ENCODE peak calls at places on chromosomes 2 and 18, in ten cellular contexts. One of them, this sample, is unnamed.

GRCh38 chr18:12242658-12243260 is 11.4 kb upstream of the CIDEA start:
- DNase-seq in astrocyte of the spinal cord: no peak
- DNase-seq in stomach: no peak
- DNase-seq in AG09309: no peak
- DNase-seq in BE2C: no peak
- DNase-seq in HepG2: no peak
- DNase-seq in pancreas: no peak
- DNase-seq in fibroblast of pulmonary artery: no peak
- DNase-seq in fibroblast of mammary gland: no peak
- DNase-seq in WERI-Rb-1: no peak
- DNase-seq in this sample: no peak

GRCh38 chr2:76491503-76491902 is 780.8 kb upstream of the GCFC2 start:
- DNase-seq in astrocyte of the spinal cord: no peak
- DNase-seq in stomach: no peak
- DNase-seq in AG09309: no peak
- DNase-seq in BE2C: no peak
- DNase-seq in HepG2: no peak
- DNase-seq in pancreas: no peak
- DNase-seq in fibroblast of pulmonary artery: no peak
- DNase-seq in fibroblast of mammary gland: no peak
- DNase-seq in WERI-Rb-1: no peak
- DNase-seq in this sample: no peak

GRCh38 chr2:181594322-181594721 is 62.6 kb downstream of the CERKL start:
- DNase-seq in astrocyte of the spinal cord: no peak
- DNase-seq in stomach: no peak
- DNase-seq in AG09309: no peak
- DNase-seq in BE2C: no peak
- DNase-seq in HepG2: no peak
- DNase-seq in pancreas: no peak
- DNase-seq in fibroblast of pulmonary artery: no peak
- DNase-seq in fibroblast of mammary gland: no peak
- DNase-seq in WERI-Rb-1: no peak
- DNase-seq in this sample: no peak

GRCh38 chr2:61660511-61661388 is 122.6 kb upstream of the XPO1 start:
- DNase-seq in astrocyte of the spinal cord: peak
- DNase-seq in stomach: peak
- DNase-seq in AG09309: no peak
- DNase-seq in BE2C: no peak
- DNase-seq in HepG2: peak
- DNase-seq in pancreas: no peak
- DNase-seq in fibroblast of pulmonary artery: peak
- DNase-seq in fibroblast of mammary gland: no peak
- DNase-seq in WERI-Rb-1: no peak
- DNase-seq in this sample: no peak

GRCh38 chr18:27793013-27793412 is 383.9 kb downstream of the CDH2 start:
- DNase-seq in astrocyte of the spinal cord: no peak
- DNase-seq in stomach: no peak
- DNase-seq in AG09309: no peak
- DNase-seq in BE2C: no peak
- DNase-seq in HepG2: no peak
- DNase-seq in pancreas: no peak
- DNase-seq in fibroblast of pulmonary artery: no peak
- DNase-seq in fibroblast of mammary gland: no peak
- DNase-seq in WERI-Rb-1: no peak
- DNase-seq in this sample: no peak

GRCh38 chr18:25349926-25350560 is 1.9 kb downstream of the ZNF521 start:
- DNase-seq in astrocyte of the spinal cord: peak
- DNase-seq in stomach: no peak
- DNase-seq in AG09309: no peak
- DNase-seq in BE2C: no peak
- DNase-seq in HepG2: no peak
- DNase-seq in pancreas: peak
- DNase-seq in fibroblast of pulmonary artery: no peak
- DNase-seq in fibroblast of mammary gland: no peak
- DNase-seq in WERI-Rb-1: no peak
- DNase-seq in this sample: no peak

GRCh38 chr2:212548459-212548815 is 9.8 kb upstream of the ERBB4 start:
- DNase-seq in astrocyte of the spinal cord: peak
- DNase-seq in stomach: no peak
- DNase-seq in AG09309: no peak
- DNase-seq in BE2C: peak
- DNase-seq in HepG2: peak
- DNase-seq in pancreas: no peak
- DNase-seq in fibroblast of pulmonary artery: peak
- DNase-seq in fibroblast of mammary gland: peak
- DNase-seq in WERI-Rb-1: no peak
- DNase-seq in this sample: peak

GRCh38 chr2:94622113-94622618 is 249.1 kb upstream of the TEKT4 start:
- DNase-seq in astrocyte of the spinal cord: no peak
- DNase-seq in stomach: no peak
- DNase-seq in AG09309: no peak
- DNase-seq in BE2C: peak
- DNase-seq in HepG2: no peak
- DNase-seq in pancreas: no peak
- DNase-seq in fibroblast of pulmonary artery: no peak
- DNase-seq in fibroblast of mammary gland: no peak
- DNase-seq in WERI-Rb-1: no peak
- DNase-seq in this sample: no peak

GRCh38 chr2:66822186-66822585 is 387.3 kb downstream of the MEIS1 start:
- DNase-seq in astrocyte of the spinal cord: no peak
- DNase-seq in stomach: no peak
- DNase-seq in AG09309: no peak
- DNase-seq in BE2C: no peak
- DNase-seq in HepG2: no peak
- DNase-seq in pancreas: no peak
- DNase-seq in fibroblast of pulmonary artery: no peak
- DNase-seq in fibroblast of mammary gland: no peak
- DNase-seq in WERI-Rb-1: no peak
- DNase-seq in this sample: no peak

GRCh38 chr2:114857196-114857595 is 414.8 kb downstream of the DPP10 start:
- DNase-seq in astrocyte of the spinal cord: no peak
- DNase-seq in stomach: no peak
- DNase-seq in AG09309: no peak
- DNase-seq in BE2C: no peak
- DNase-seq in HepG2: no peak
- DNase-seq in pancreas: no peak
- DNase-seq in fibroblast of pulmonary artery: no peak
- DNase-seq in fibroblast of mammary gland: no peak
- DNase-seq in WERI-Rb-1: peak
- DNase-seq in this sample: no peak

GRCh38 chr2:12870692-12871091 is 154.0 kb downstream of the TRIB2 start:
- DNase-seq in astrocyte of the spinal cord: no peak
- DNase-seq in stomach: no peak
- DNase-seq in AG09309: no peak
- DNase-seq in BE2C: no peak
- DNase-seq in HepG2: no peak
- DNase-seq in pancreas: no peak
- DNase-seq in fibroblast of pulmonary artery: peak
- DNase-seq in fibroblast of mammary gland: peak
- DNase-seq in WERI-Rb-1: no peak
- DNase-seq in this sample: no peak
- TF ChIP-seq CTCF in astrocyte of the spinal cord: no peak
- TF ChIP-seq CTCF in stomach: no peak
- TF ChIP-seq CTCF in AG09309: no peak
- TF ChIP-seq CTCF in BE2C: no peak
- TF ChIP-seq CTCF in HepG2: no peak
- TF ChIP-seq CTCF in pancreas: no peak
- TF ChIP-seq CTCF in fibroblast of pulmonary artery: no peak
- TF ChIP-seq CTCF in fibroblast of mammary gland: no peak
- TF ChIP-seq CTCF in WERI-Rb-1: no peak
- TF ChIP-seq CTCF in this sample: no peak

GRCh38 chr18:69414184-69414583 is 13.5 kb downstream of the DOK6 start:
- DNase-seq in astrocyte of the spinal cord: no peak
- DNase-seq in stomach: no peak
- DNase-seq in AG09309: no peak
- DNase-seq in BE2C: no peak
- DNase-seq in HepG2: no peak
- DNase-seq in pancreas: no peak
- DNase-seq in fibroblast of pulmonary artery: no peak
- DNase-seq in fibroblast of mammary gland: no peak
- DNase-seq in WERI-Rb-1: no peak
- DNase-seq in this sample: no peak
- H3K4me3 ChIP-seq in astrocyte of the spinal cord: no peak
- H3K4me3 ChIP-seq in stomach: no peak
- H3K4me3 ChIP-seq in AG09309: no peak
- H3K4me3 ChIP-seq in BE2C: no peak
- H3K4me3 ChIP-seq in HepG2: no peak
- H3K4me3 ChIP-seq in pancreas: no peak
- H3K4me3 ChIP-seq in fibroblast of pulmonary artery: no peak
- H3K4me3 ChIP-seq in fibroblast of mammary gland: no peak
- H3K4me3 ChIP-seq in WERI-Rb-1: no peak
- H3K4me3 ChIP-seq in this sample: no peak

GRCh38 chr2:53437371-53437770 is 330.2 kb upstream of the CHAC2 start:
- DNase-seq in astrocyte of the spinal cord: peak
- DNase-seq in stomach: no peak
- DNase-seq in AG09309: no peak
- DNase-seq in BE2C: no peak
- DNase-seq in HepG2: no peak
- DNase-seq in pancreas: no peak
- DNase-seq in fibroblast of pulmonary artery: no peak
- DNase-seq in fibroblast of mammary gland: peak
- DNase-seq in WERI-Rb-1: peak
- DNase-seq in this sample: no peak

GRCh38 chr2:53438056-53438455 is 329.5 kb upstream of the CHAC2 start:
- DNase-seq in astrocyte of the spinal cord: no peak
- DNase-seq in stomach: no peak
- DNase-seq in AG09309: no peak
- DNase-seq in BE2C: no peak
- DNase-seq in HepG2: no peak
- DNase-seq in pancreas: no peak
- DNase-seq in fibroblast of pulmonary artery: no peak
- DNase-seq in fibroblast of mammary gland: no peak
- DNase-seq in WERI-Rb-1: no peak
- DNase-seq in this sample: no peak

GRCh38 chr2:53438692-53439091 is 328.9 kb upstream of the CHAC2 start:
- DNase-seq in astrocyte of the spinal cord: no peak
- DNase-seq in stomach: no peak
- DNase-seq in AG09309: no peak
- DNase-seq in BE2C: no peak
- DNase-seq in HepG2: no peak
- DNase-seq in pancreas: no peak
- DNase-seq in fibroblast of pulmonary artery: no peak
- DNase-seq in fibroblast of mammary gland: no peak
- DNase-seq in WERI-Rb-1: no peak
- DNase-seq in this sample: no peak

GRCh38 chr2:53445376-53446072 is 322.1 kb upstream of the CHAC2 start:
- DNase-seq in astrocyte of the spinal cord: peak
- DNase-seq in stomach: no peak
- DNase-seq in AG09309: peak
- DNase-seq in BE2C: no peak
- DNase-seq in HepG2: no peak
- DNase-seq in pancreas: no peak
- DNase-seq in fibroblast of pulmonary artery: peak
- DNase-seq in fibroblast of mammary gland: peak
- DNase-seq in WERI-Rb-1: no peak
- DNase-seq in this sample: no peak

GRCh38 chr2:53442783-53443182 is 324.8 kb upstream of the CHAC2 start:
- DNase-seq in astrocyte of the spinal cord: no peak
- DNase-seq in stomach: no peak
- DNase-seq in AG09309: no peak
- DNase-seq in BE2C: peak
- DNase-seq in HepG2: no peak
- DNase-seq in pancreas: no peak
- DNase-seq in fibroblast of pulmonary artery: no peak
- DNase-seq in fibroblast of mammary gland: no peak
- DNase-seq in WERI-Rb-1: peak
- DNase-seq in this sample: no peak
- TF ChIP-seq CTCF in astrocyte of the spinal cord: peak
- TF ChIP-seq CTCF in stomach: no peak
- TF ChIP-seq CTCF in AG09309: no peak
- TF ChIP-seq CTCF in BE2C: peak
- TF ChIP-seq CTCF in HepG2: peak
- TF ChIP-seq CTCF in pancreas: no peak
- TF ChIP-seq CTCF in fibroblast of pulmonary artery: no peak
- TF ChIP-seq CTCF in fibroblast of mammary gland: no peak
- TF ChIP-seq CTCF in WERI-Rb-1: peak
- TF ChIP-seq CTCF in this sample: peak

DNA sequence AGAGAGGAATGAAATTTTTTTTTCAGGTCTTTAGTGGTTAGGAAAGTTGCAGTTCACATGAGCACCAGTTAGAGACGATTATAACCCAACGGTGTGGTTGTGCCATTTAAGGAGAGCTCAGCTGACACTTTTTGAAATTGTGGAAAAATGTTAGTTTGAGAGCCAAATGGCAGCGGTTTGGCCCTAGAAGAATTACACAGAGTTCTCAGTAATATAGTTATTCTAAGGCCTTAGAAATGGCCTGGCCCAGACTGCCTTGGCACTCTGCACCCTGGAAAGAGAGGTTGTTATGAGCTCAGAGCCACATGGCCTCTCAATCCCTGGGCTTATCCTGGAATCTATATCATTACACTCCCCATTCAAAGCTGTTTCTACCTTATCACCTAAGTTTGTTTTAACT is 117.4 kb downstream of the RHBDD1 start:
- DNase-seq in astrocyte of the spinal cord: no peak
- DNase-seq in stomach: no peak
- DNase-seq in AG09309: no peak
- DNase-seq in BE2C: no peak
- DNase-seq in HepG2: no peak
- DNase-seq in pancreas: no peak
- DNase-seq in fibroblast of pulmonary artery: no peak
- DNase-seq in fibroblast of mammary gland: peak
- DNase-seq in WERI-Rb-1: no peak
- DNase-seq in this sample: no peak
- H3K4me3 ChIP-seq in astrocyte of the spinal cord: no peak
- H3K4me3 ChIP-seq in stomach: no peak
- H3K4me3 ChIP-seq in AG09309: no peak
- H3K4me3 ChIP-seq in BE2C: no peak
- H3K4me3 ChIP-seq in HepG2: no peak
- H3K4me3 ChIP-seq in pancreas: no peak
- H3K4me3 ChIP-seq in fibroblast of pulmonary artery: no peak
- H3K4me3 ChIP-seq in fibroblast of mammary gland: no peak
- H3K4me3 ChIP-seq in WERI-Rb-1: no peak
- H3K4me3 ChIP-seq in this sample: no peak

DNA sequence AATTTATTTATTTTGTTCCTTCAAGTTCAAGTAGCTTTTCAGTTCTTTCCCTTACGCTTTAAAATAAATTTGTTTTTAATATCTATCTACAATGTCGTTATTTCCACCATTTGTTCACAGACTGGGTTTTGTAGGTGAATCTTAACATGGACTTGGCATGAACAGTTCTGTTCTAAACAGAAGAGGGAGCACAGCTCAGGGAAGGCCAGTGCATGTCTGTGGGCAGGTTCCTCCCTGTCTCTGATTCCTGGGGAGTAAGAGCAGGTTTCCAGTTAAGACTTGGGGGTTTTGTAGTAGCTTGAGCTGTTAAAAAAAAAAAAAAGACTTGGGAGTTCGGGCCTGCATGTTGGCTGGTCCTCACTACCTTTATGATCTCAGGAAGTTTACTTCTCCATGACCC is 11.1 kb downstream of the TTL start:
- DNase-seq in astrocyte of the spinal cord: peak
- DNase-seq in stomach: no peak
- DNase-seq in AG09309: no peak
- DNase-seq in BE2C: no peak
- DNase-seq in HepG2: no peak
- DNase-seq in pancreas: no peak
- DNase-seq in fibroblast of pulmonary artery: peak
- DNase-seq in fibroblast of mammary gland: no peak
- DNase-seq in WERI-Rb-1: peak
- DNase-seq in this sample: no peak
- TF ChIP-seq CTCF in astrocyte of the spinal cord: peak
- TF ChIP-seq CTCF in stomach: no peak
- TF ChIP-seq CTCF in AG09309: no peak
- TF ChIP-seq CTCF in BE2C: peak
- TF ChIP-seq CTCF in HepG2: peak
- TF ChIP-seq CTCF in pancreas: no peak
- TF ChIP-seq CTCF in fibroblast of pulmonary artery: peak
- TF ChIP-seq CTCF in fibroblast of mammary gland: no peak
- TF ChIP-seq CTCF in WERI-Rb-1: peak
- TF ChIP-seq CTCF in this sample: no peak

GRCh38 chr18:58254873-58255511 is 211.0 kb downstream of the NEDD4L start:
- DNase-seq in astrocyte of the spinal cord: peak
- DNase-seq in stomach: no peak
- DNase-seq in AG09309: peak
- DNase-seq in BE2C: no peak
- DNase-seq in HepG2: no peak
- DNase-seq in pancreas: no peak
- DNase-seq in fibroblast of pulmonary artery: no peak
- DNase-seq in fibroblast of mammary gland: no peak
- DNase-seq in WERI-Rb-1: no peak
- DNase-seq in this sample: no peak
- H3K4me3 ChIP-seq in astrocyte of the spinal cord: peak
- H3K4me3 ChIP-seq in stomach: no peak
- H3K4me3 ChIP-seq in AG09309: no peak
- H3K4me3 ChIP-seq in BE2C: no peak
- H3K4me3 ChIP-seq in HepG2: no peak
- H3K4me3 ChIP-seq in pancreas: no peak
- H3K4me3 ChIP-seq in fibroblast of pulmonary artery: no peak
- H3K4me3 ChIP-seq in fibroblast of mammary gland: no peak
- H3K4me3 ChIP-seq in WERI-Rb-1: no peak
- H3K4me3 ChIP-seq in this sample: no peak

This sample was measured in epithelial cell of proximal tubule.